ENCODE peak calls at places on chromosomes 13 and 19, in four cellular contexts. I is stimulated activated CD4-positive, alpha-beta T cell treated with anti-CD3 and anti-CD28 coated beads, TNF-alpha, amount 100 ng/mL, for 1 hour; C is amniotic stem cell; D is mesendoderm. T is an unnamed sample.
A peak's percentile ranks its signal among the peaks of the same experiment; 100 is the strongest.

GRCh38 chr13:111949311-111949710 is 117.6 kb upstream of the SOX1 start:
- DNase-seq in I (no peak), C (no peak), D (no peak), T (no peak)

GRCh38 chr13:24878340-24878739 is 114.4 kb downstream of the RNF17 start:
- DNase-seq in I (no peak), D (no peak), C (no peak), T (no peak)

GRCh38 chr19:44891016-44891882 is at the start of gene TOMM40:
- DNase-seq in I (peak; percentile 100), C (peak; percentile 100), D (peak; percentile 70), T (no peak)

GRCh38 chr19:47005873-47006272 is 13.8 kb upstream of the NPAS1 start:
- DNase-seq in D (peak; percentile 47), C (no peak), I (no peak), T (no peak)

GRCh38 chr19:41935781-41936415 is 7.6 kb upstream of the ERFL start:
- DNase-seq in D (no peak), I (no peak), C (no peak), T (no peak)

GRCh38 chr13:49635599-49636433 is 7.5 kb downstream of the ARL11 start:
- DNase-seq in D (peak; percentile 83), C (no peak), I (no peak), T (no peak)

GRCh38 chr19:1837625-1838105 is 10.6 kb downstream of the REXO1 start:
- DNase-seq in C (no peak), D (peak; percentile 58), I (no peak), T (peak; percentile 35)

GRCh38 chr19:38012290-38012689 is 105.3 kb downstream of the SIPA1L3 start:
- DNase-seq in D (no peak), C (no peak), I (no peak), T (no peak)

GRCh38 chr19:51138549-51138979 is 3.5 kb upstream of the SIGLEC7 start:
- DNase-seq in D (no peak), I (no peak), C (no peak), T (no peak)

GRCh38 chr19:46603752-46604241 is 2.7 kb downstream of the CALM3 start:
- DNase-seq in I (no peak), D (no peak), C (no peak), T (no peak)

GRCh38 chr13:45339867-45340266 is 1.1 kb downstream of the TPT1 start:
- DNase-seq in D (no peak), C (no peak), I (no peak), T (no peak)

GRCh38 chr19:18090545-18091216 is 3.9 kb upstream of the IL12RB1 start:
- DNase-seq in C (no peak), D (no peak), I (no peak), T (no peak)

GRCh38 chr19:4640247-4641000 is 1.1 kb downstream of the TNFAIP8L1 start:
- DNase-seq in D (no peak), C (no peak), I (no peak), T (no peak)

GRCh38 chr19:46766569-46767317 is 20.5 kb upstream of the STRN4 start:
- DNase-seq in C (no peak), D (peak; percentile 72), I (no peak), T (peak; percentile 34)

GRCh38 chr19:56271096-56271495 is 1.5 kb upstream of the EDDM13 start:
- DNase-seq in I (no peak), D (no peak), C (no peak), T (no peak)

GRCh38 chr13:99916366-99917103 is 55.0 kb downstream of the ZIC5 start:
- DNase-seq in I (no peak), C (peak; percentile 29), D (peak; percentile 84), T (no peak)

GRCh38 chr19:38046254-38047047 is 139.4 kb downstream of the SIPA1L3 start:
- DNase-seq in I (no peak), D (no peak), C (no peak), T (no peak)

GRCh38 chr19:771332-771785 is 20.4 kb downstream of the MISP start:
- DNase-seq in I (no peak), D (peak; percentile 71), C (no peak), T (no peak)

GRCh38 chr13:110680852-110681251 is 25.1 kb downstream of the CARS2 start:
- DNase-seq in C (no peak), I (no peak), D (peak; percentile 64), T (no peak)

GRCh38 chr13:113082198-113083021 is 23.2 kb upstream of the F7 start:
- DNase-seq in D (no peak), I (no peak), C (no peak), T (no peak)

GRCh38 chr19:38478273-38478971 is 44.9 kb downstream of the RYR1 start:
- DNase-seq in C (no peak), I (no peak), D (peak; percentile 72), T (no peak)